ENCODE peak calls at places on chromosome 12, in nine cellular contexts. One of them, this sample, is unnamed.
A peak's percentile ranks its signal among the peaks of the same experiment; 100 is the strongest.

GRCh38 chr12:98699568-98699967 is 54.5 kb downstream of the APAF1 start:
- DNase-seq in HTR-8/SVneo: no peak
- DNase-seq in astrocyte of the spinal cord: no peak
- DNase-seq in NCI-H2081: no peak
- DNase-seq in IMR-90: peak; percentile 7
- DNase-seq in left cardiac atrium: no peak
- DNase-seq in cardiac fibroblast: peak; percentile 91
- DNase-seq in frontal cortex: no peak
- DNase-seq in PC-3: no peak
- DNase-seq in this sample: no peak

GRCh38 chr12:26341481-26341880 is 146.1 kb downstream of the SSPN start:
- DNase-seq in PC-3: no peak
- DNase-seq in cardiac fibroblast: no peak
- DNase-seq in HTR-8/SVneo: no peak
- DNase-seq in astrocyte of the spinal cord: no peak
- DNase-seq in IMR-90: no peak
- DNase-seq in NCI-H2081: no peak
- DNase-seq in frontal cortex: no peak
- DNase-seq in left cardiac atrium: no peak
- DNase-seq in this sample: no peak

GRCh38 chr12:112161711-112162110 is 36.4 kb downstream of the TRAFD1 start:
- DNase-seq in IMR-90: no peak
- DNase-seq in NCI-H2081: no peak
- DNase-seq in cardiac fibroblast: no peak
- DNase-seq in HTR-8/SVneo: no peak
- DNase-seq in frontal cortex: no peak
- DNase-seq in left cardiac atrium: no peak
- DNase-seq in PC-3: no peak
- DNase-seq in astrocyte of the spinal cord: no peak
- DNase-seq in this sample: no peak

GRCh38 chr12:78494911-78495310 is 369.7 kb upstream of the SYT1 start:
- DNase-seq in IMR-90: peak; percentile 5
- DNase-seq in HTR-8/SVneo: no peak
- DNase-seq in cardiac fibroblast: peak; percentile 1
- DNase-seq in frontal cortex: no peak
- DNase-seq in NCI-H2081: no peak
- DNase-seq in astrocyte of the spinal cord: peak; percentile 42
- DNase-seq in PC-3: no peak
- DNase-seq in left cardiac atrium: no peak
- DNase-seq in this sample: no peak

GRCh38 chr12:9700606-9700956 is 31.1 kb downstream of the CLEC2D start:
- DNase-seq in IMR-90: no peak
- DNase-seq in NCI-H2081: no peak
- DNase-seq in left cardiac atrium: no peak
- DNase-seq in PC-3: no peak
- DNase-seq in frontal cortex: no peak
- DNase-seq in HTR-8/SVneo: no peak
- DNase-seq in astrocyte of the spinal cord: no peak
- DNase-seq in cardiac fibroblast: peak; percentile 33
- DNase-seq in this sample: no peak

GRCh38 chr12:116880817-116881324 is 370 bp downstream of the HRK start:
- DNase-seq in astrocyte of the spinal cord: no peak
- DNase-seq in left cardiac atrium: no peak
- DNase-seq in cardiac fibroblast: peak; percentile 34
- DNase-seq in NCI-H2081: peak; percentile 10
- DNase-seq in HTR-8/SVneo: no peak
- DNase-seq in PC-3: peak; percentile 72
- DNase-seq in frontal cortex: peak; percentile 63
- DNase-seq in IMR-90: peak; percentile 45
- DNase-seq in this sample: peak; percentile 9

GRCh38 chr12:57744194-57744776 is 554 bp upstream of the TSPAN31 start:
- DNase-seq in PC-3: no peak
- DNase-seq in frontal cortex: peak; percentile 58
- DNase-seq in IMR-90: peak; percentile 85
- DNase-seq in NCI-H2081: peak; percentile 79
- DNase-seq in left cardiac atrium: peak; percentile 82
- DNase-seq in cardiac fibroblast: peak; percentile 87
- DNase-seq in HTR-8/SVneo: no peak
- DNase-seq in astrocyte of the spinal cord: no peak
- DNase-seq in this sample: peak; percentile 62

GRCh38 chr12:132824053-132824452 is 4.6 kb downstream of the GOLGA3 start:
- DNase-seq in NCI-H2081: no peak
- DNase-seq in PC-3: peak; percentile 47
- DNase-seq in HTR-8/SVneo: no peak
- DNase-seq in cardiac fibroblast: no peak
- DNase-seq in left cardiac atrium: no peak
- DNase-seq in frontal cortex: no peak
- DNase-seq in IMR-90: peak; percentile 16
- DNase-seq in astrocyte of the spinal cord: no peak
- DNase-seq in this sample: no peak

GRCh38 chr12:56151672-56152131 is 685 bp upstream of the MYL6B start:
- DNase-seq in HTR-8/SVneo: no peak
- DNase-seq in frontal cortex: no peak
- DNase-seq in PC-3: peak; percentile 56
- DNase-seq in left cardiac atrium: no peak
- DNase-seq in astrocyte of the spinal cord: no peak
- DNase-seq in IMR-90: no peak
- DNase-seq in NCI-H2081: peak; percentile 45
- DNase-seq in cardiac fibroblast: no peak
- DNase-seq in this sample: no peak

GRCh38 chr12:57208946-57209282 is 7.7 kb upstream of the NXPH4 start:
- DNase-seq in NCI-H2081: no peak
- DNase-seq in left cardiac atrium: peak; percentile 85
- DNase-seq in frontal cortex: peak; percentile 66
- DNase-seq in astrocyte of the spinal cord: no peak
- DNase-seq in cardiac fibroblast: no peak
- DNase-seq in IMR-90: no peak
- DNase-seq in HTR-8/SVneo: no peak
- DNase-seq in PC-3: no peak
- DNase-seq in this sample: peak; percentile 64

GRCh38 chr12:91180577-91180976 is 2.0 kb downstream of the DCN start:
- DNase-seq in astrocyte of the spinal cord: peak; percentile 88
- DNase-seq in cardiac fibroblast: peak; percentile 87
- DNase-seq in left cardiac atrium: no peak
- DNase-seq in NCI-H2081: no peak
- DNase-seq in IMR-90: peak; percentile 78
- DNase-seq in frontal cortex: no peak
- DNase-seq in PC-3: no peak
- DNase-seq in HTR-8/SVneo: no peak
- DNase-seq in this sample: no peak

GRCh38 chr12:101877816-101878811 is 734 bp downstream of the DRAM1 start:
- DNase-seq in HTR-8/SVneo: no peak
- DNase-seq in PC-3: peak; percentile 18
- DNase-seq in frontal cortex: peak; percentile 31
- DNase-seq in cardiac fibroblast: peak; percentile 32
- DNase-seq in IMR-90: no peak
- DNase-seq in astrocyte of the spinal cord: peak; percentile 31
- DNase-seq in NCI-H2081: no peak
- DNase-seq in left cardiac atrium: peak; percentile 31
- DNase-seq in this sample: no peak

GRCh38 chr12:14605401-14605989 is 37.8 kb upstream of the PLBD1 start:
- DNase-seq in HTR-8/SVneo: no peak
- DNase-seq in IMR-90: no peak
- DNase-seq in frontal cortex: no peak
- DNase-seq in astrocyte of the spinal cord: no peak
- DNase-seq in cardiac fibroblast: no peak
- DNase-seq in PC-3: no peak
- DNase-seq in left cardiac atrium: no peak
- DNase-seq in NCI-H2081: no peak
- DNase-seq in this sample: no peak

GRCh38 chr12:121543786-121544185 is 37.0 kb downstream of the KDM2B start:
- DNase-seq in IMR-90: no peak
- DNase-seq in NCI-H2081: no peak
- DNase-seq in frontal cortex: no peak
- DNase-seq in HTR-8/SVneo: no peak
- DNase-seq in left cardiac atrium: no peak
- DNase-seq in cardiac fibroblast: no peak
- DNase-seq in PC-3: no peak
- DNase-seq in astrocyte of the spinal cord: no peak
- DNase-seq in this sample: no peak

GRCh38 chr12:111886662-111887545 is 44.9 kb downstream of the MAPKAPK5 start:
- DNase-seq in IMR-90: no peak
- DNase-seq in HTR-8/SVneo: no peak
- DNase-seq in astrocyte of the spinal cord: no peak
- DNase-seq in NCI-H2081: no peak
- DNase-seq in left cardiac atrium: no peak
- DNase-seq in cardiac fibroblast: no peak
- DNase-seq in frontal cortex: no peak
- DNase-seq in PC-3: no peak
- DNase-seq in this sample: no peak

GRCh38 chr12:50246873-50247612 is 36.3 kb downstream of the LIMA1 start:
- DNase-seq in frontal cortex: no peak
- DNase-seq in PC-3: peak; percentile 99
- DNase-seq in NCI-H2081: no peak
- DNase-seq in left cardiac atrium: peak; percentile 74
- DNase-seq in HTR-8/SVneo: peak; percentile 81
- DNase-seq in cardiac fibroblast: peak; percentile 94
- DNase-seq in IMR-90: peak; percentile 99
- DNase-seq in astrocyte of the spinal cord: peak; percentile 97
- DNase-seq in this sample: no peak

GRCh38 chr12:45988259-45988658 is 2.1 kb downstream of the SCAF11 start:
- DNase-seq in IMR-90: peak; percentile 82
- DNase-seq in left cardiac atrium: no peak
- DNase-seq in PC-3: peak; percentile 55
- DNase-seq in frontal cortex: no peak
- DNase-seq in NCI-H2081: no peak
- DNase-seq in cardiac fibroblast: no peak
- DNase-seq in astrocyte of the spinal cord: peak; percentile 24
- DNase-seq in HTR-8/SVneo: no peak
- DNase-seq in this sample: no peak

GRCh38 chr12:47397664-47398281 is 308.1 kb downstream of the RPAP3 start:
- DNase-seq in NCI-H2081: peak; percentile 44
- DNase-seq in frontal cortex: no peak
- DNase-seq in PC-3: peak; percentile 94
- DNase-seq in HTR-8/SVneo: peak; percentile 27
- DNase-seq in cardiac fibroblast: peak; percentile 84
- DNase-seq in astrocyte of the spinal cord: peak; percentile 72
- DNase-seq in IMR-90: peak; percentile 76
- DNase-seq in left cardiac atrium: no peak
- DNase-seq in this sample: no peak

GRCh38 chr12:132923356-132923909 is 32.7 kb downstream of the ZNF605 start:
- DNase-seq in cardiac fibroblast: no peak
- DNase-seq in HTR-8/SVneo: no peak
- DNase-seq in NCI-H2081: no peak
- DNase-seq in IMR-90: no peak
- DNase-seq in left cardiac atrium: no peak
- DNase-seq in astrocyte of the spinal cord: no peak
- DNase-seq in PC-3: no peak
- DNase-seq in frontal cortex: no peak
- DNase-seq in this sample: no peak

GRCh38 chr12:32877670-32878459 is 18.7 kb downstream of the PKP2 start:
- DNase-seq in HTR-8/SVneo: no peak
- DNase-seq in cardiac fibroblast: peak; percentile 80
- DNase-seq in frontal cortex: no peak
- DNase-seq in astrocyte of the spinal cord: no peak
- DNase-seq in IMR-90: no peak
- DNase-seq in PC-3: no peak
- DNase-seq in left cardiac atrium: peak; percentile 77
- DNase-seq in NCI-H2081: peak; percentile 49
- DNase-seq in this sample: no peak

GRCh38 chr12:88310069-88310468 is 168.0 kb downstream of the TMTC3 start:
- DNase-seq in PC-3: peak; percentile 28
- DNase-seq in cardiac fibroblast: peak; percentile 87
- DNase-seq in frontal cortex: no peak
- DNase-seq in NCI-H2081: no peak
- DNase-seq in astrocyte of the spinal cord: peak; percentile 74
- DNase-seq in IMR-90: peak; percentile 88
- DNase-seq in left cardiac atrium: peak; percentile 23
- DNase-seq in HTR-8/SVneo: no peak
- DNase-seq in this sample: no peak

GRCh38 chr12:19978193-19978592 is 390.1 kb upstream of the PDE3A start:
- DNase-seq in astrocyte of the spinal cord: peak; percentile 96
- DNase-seq in IMR-90: peak; percentile 97
- DNase-seq in left cardiac atrium: no peak
- DNase-seq in cardiac fibroblast: peak; percentile 90
- DNase-seq in HTR-8/SVneo: no peak
- DNase-seq in frontal cortex: no peak
- DNase-seq in PC-3: peak; percentile 2
- DNase-seq in NCI-H2081: no peak
- DNase-seq in this sample: no peak

GRCh38 chr12:20122274-20122673 is 246.1 kb upstream of the PDE3A start:
- DNase-seq in PC-3: no peak
- DNase-seq in HTR-8/SVneo: no peak
- DNase-seq in frontal cortex: no peak
- DNase-seq in cardiac fibroblast: no peak
- DNase-seq in NCI-H2081: no peak
- DNase-seq in IMR-90: no peak
- DNase-seq in astrocyte of the spinal cord: no peak
- DNase-seq in left cardiac atrium: no peak
- DNase-seq in this sample: no peak

GRCh38 chr12:57632369-57632897 is 568 bp downstream of the B4GALNT1 start:
- DNase-seq in NCI-H2081: no peak
- DNase-seq in frontal cortex: peak; percentile 31
- DNase-seq in left cardiac atrium: no peak
- DNase-seq in PC-3: peak; percentile 25
- DNase-seq in cardiac fibroblast: no peak
- DNase-seq in HTR-8/SVneo: no peak
- DNase-seq in IMR-90: no peak
- DNase-seq in astrocyte of the spinal cord: no peak
- DNase-seq in this sample: no peak

GRCh38 chr12:30797689-30798088 is 42.9 kb upstream of the CAPRIN2 start:
- DNase-seq in frontal cortex: no peak
- DNase-seq in left cardiac atrium: no peak
- DNase-seq in NCI-H2081: no peak
- DNase-seq in cardiac fibroblast: no peak
- DNase-seq in HTR-8/SVneo: no peak
- DNase-seq in IMR-90: no peak
- DNase-seq in astrocyte of the spinal cord: no peak
- DNase-seq in PC-3: no peak
- DNase-seq in this sample: no peak

GRCh38 chr12:29673346-29673745 is 110.4 kb downstream of the TMTC1 start:
- DNase-seq in HTR-8/SVneo: no peak
- DNase-seq in PC-3: peak; percentile 74
- DNase-seq in left cardiac atrium: no peak
- DNase-seq in frontal cortex: no peak
- DNase-seq in IMR-90: peak; percentile 71
- DNase-seq in astrocyte of the spinal cord: peak; percentile 41
- DNase-seq in NCI-H2081: no peak
- DNase-seq in cardiac fibroblast: peak; percentile 42
- DNase-seq in this sample: no peak

GRCh38 chr12:9751204-9752144 is 9.2 kb downstream of the CD69 start:
- DNase-seq in left cardiac atrium: no peak
- DNase-seq in frontal cortex: no peak
- DNase-seq in NCI-H2081: no peak
- DNase-seq in PC-3: peak; percentile 53
- DNase-seq in cardiac fibroblast: peak; percentile 45
- DNase-seq in astrocyte of the spinal cord: peak; percentile 34
- DNase-seq in IMR-90: peak; percentile 16
- DNase-seq in HTR-8/SVneo: peak; percentile 10
- DNase-seq in this sample: no peak

GRCh38 chr12:75665216-75665615 is 153.8 kb upstream of the KRR1 start:
- DNase-seq in astrocyte of the spinal cord: no peak
- DNase-seq in cardiac fibroblast: no peak
- DNase-seq in left cardiac atrium: no peak
- DNase-seq in IMR-90: no peak
- DNase-seq in PC-3: no peak
- DNase-seq in NCI-H2081: no peak
- DNase-seq in frontal cortex: no peak
- DNase-seq in HTR-8/SVneo: no peak
- DNase-seq in this sample: no peak

GRCh38 chr12:22250762-22251161 is 83.7 kb downstream of the ST8SIA1 start:
- DNase-seq in astrocyte of the spinal cord: no peak
- DNase-seq in frontal cortex: no peak
- DNase-seq in NCI-H2081: no peak
- DNase-seq in PC-3: no peak
- DNase-seq in HTR-8/SVneo: no peak
- DNase-seq in cardiac fibroblast: no peak
- DNase-seq in left cardiac atrium: no peak
- DNase-seq in IMR-90: no peak
- DNase-seq in this sample: no peak

GRCh38 chr12:11763760-11764520 is 114.5 kb downstream of the ETV6 start:
- DNase-seq in IMR-90: peak; percentile 86
- DNase-seq in NCI-H2081: no peak
- DNase-seq in frontal cortex: peak; percentile 4
- DNase-seq in PC-3: no peak
- DNase-seq in left cardiac atrium: no peak
- DNase-seq in HTR-8/SVneo: peak; percentile 57
- DNase-seq in astrocyte of the spinal cord: peak; percentile 72
- DNase-seq in cardiac fibroblast: peak; percentile 72
- DNase-seq in this sample: no peak

GRCh38 chr12:122102331-122102730 is 23.8 kb downstream of the MLXIP start:
- DNase-seq in cardiac fibroblast: peak; percentile 63
- DNase-seq in IMR-90: peak; percentile 56
- DNase-seq in frontal cortex: no peak
- DNase-seq in left cardiac atrium: no peak
- DNase-seq in astrocyte of the spinal cord: no peak
- DNase-seq in PC-3: no peak
- DNase-seq in HTR-8/SVneo: no peak
- DNase-seq in NCI-H2081: no peak
- DNase-seq in this sample: no peak

This sample was measured in hypothalamus.